ENCODE peak calls at places on chromosomes 6 and 20, in eight cellular contexts. M, O, Q, Z, L, K, N and W are unnamed samples.
A peak's percentile ranks its signal among the peaks of the same experiment; 100 is the strongest.

GRCh38 chr6:14129572-14129971 is 12.0 kb downstream of the CD83 start:
- DNase-seq in Z (peak; percentile 55), O (peak; percentile 30), Q (peak; percentile 82), K (peak; percentile 62), L (peak; percentile 42), N (peak; percentile 70), M (peak; percentile 26), W (peak; percentile 41)

GRCh38 chr6:82971877-82972460 is 93.7 kb downstream of the UBE3D start:
- DNase-seq in K (no peak), Q (no peak), N (no peak), L (no peak), M (no peak), O (no peak), Z (no peak), W (no peak)

GRCh38 chr6:117849087-117849486 is 58.0 kb upstream of the SLC35F1 start:
- DNase-seq in M (no peak), Z (no peak), K (no peak), Q (no peak), L (no peak), O (no peak), N (no peak), W (no peak)

GRCh38 chr20:47583551-47583950 is 81.9 kb downstream of the NCOA3 start:
- DNase-seq in L (no peak), Q (no peak), O (no peak), M (no peak), Z (no peak), N (no peak), K (no peak), W (no peak)

GRCh38 chr20:21862224-21862927 is 156.9 kb downstream of the PAX1 start:
- DNase-seq in K (no peak), Q (no peak), Z (peak; percentile 56), N (no peak), L (no peak), O (no peak), M (no peak), W (no peak)

GRCh38 chr20:10763117-10763516 is 89.3 kb upstream of the JAG1 start:
- DNase-seq in K (no peak), M (no peak), Z (no peak), L (no peak), Q (peak; percentile 54), N (peak; percentile 25), O (no peak), W (no peak)

GRCh38 chr6:149440735-149441662 is 40.9 kb downstream of the SUMO4 start:
- DNase-seq in Z (no peak), L (no peak), M (no peak), N (no peak), Q (no peak), K (no peak), O (no peak), W (no peak)

GRCh38 chr20:17449039-17449438 is 82.1 kb downstream of the BFSP1 start:
- DNase-seq in Q (no peak), M (no peak), N (no peak), K (no peak), L (no peak), O (no peak), Z (no peak), W (no peak)

GRCh38 chr20:36827541-36828279 is 48.2 kb upstream of the TLDC2 start:
- DNase-seq in L (peak; percentile 85), Z (no peak), Q (no peak), N (no peak), K (peak; percentile 50), O (no peak), M (no peak), W (no peak)

GRCh38 chr6:111874030-111874425 is 776 bp upstream of the FYN start:
- DNase-seq in N (peak; percentile 52), M (no peak), K (peak; percentile 37), Q (peak; percentile 33), Z (no peak), O (no peak), L (no peak), W (no peak)

GRCh38 chr6:76435174-76435573 is 362.7 kb upstream of the IMPG1 start:
- DNase-seq in L (no peak), O (no peak), Q (peak; percentile 13), M (no peak), Z (no peak), K (no peak), N (peak; percentile 0), W (no peak)

GRCh38 chr6:113185299-113185698 is 671.8 kb upstream of the MARCKS start:
- DNase-seq in K (peak; percentile 11), Q (peak; percentile 29), L (no peak), N (no peak), O (no peak), Z (no peak), M (no peak), W (no peak)

GRCh38 chr6:113184736-113185135 is 672.4 kb upstream of the MARCKS start:
- DNase-seq in N (no peak), Q (peak; percentile 29), L (no peak), Z (no peak), O (no peak), K (peak; percentile 82), M (no peak), W (no peak)

GRCh38 chr6:113187671-113188070 is 669.5 kb upstream of the MARCKS start:
- DNase-seq in M (no peak), N (no peak), Z (no peak), Q (no peak), O (no peak), K (no peak), L (no peak), W (no peak)

GRCh38 chr6:113194090-113194489 is 663.1 kb upstream of the MARCKS start:
- DNase-seq in Z (no peak), L (no peak), Q (no peak), O (no peak), K (no peak), N (no peak), M (no peak), W (no peak)

GRCh38 chr6:113190170-113190569 is 667.0 kb upstream of the MARCKS start:
- DNase-seq in O (no peak), K (no peak), L (no peak), M (no peak), Q (peak; percentile 18), N (no peak), Z (peak; percentile 14), W (no peak)
- TF ChIP-seq CTCF in O (no peak), K (peak; percentile 21), L (peak; percentile 21), M (no peak), Q (peak; percentile 10), N (peak; percentile 8), Z (no peak), W (no peak)

GRCh38 chr6:144344651-144345050 is 59.5 kb downstream of the UTRN start:
- DNase-seq in M (no peak), O (no peak), L (no peak), K (no peak), Z (no peak), N (no peak), Q (no peak), W (no peak)
- TF ChIP-seq CTCF in M (no peak), O (no peak), L (no peak), K (no peak), Z (no peak), N (no peak), Q (no peak), W (no peak)

GRCh38 chr20:31547017-31547675 is 32.9 kb downstream of the HM13 start:
- DNase-seq in N (peak; percentile 86), L (peak; percentile 88), O (peak; percentile 55), M (peak; percentile 92), K (peak; percentile 89), Q (peak; percentile 92), Z (peak; percentile 73), W (peak; percentile 86)
- TF ChIP-seq CTCF in N (peak; percentile 36), L (no peak), O (no peak), M (no peak), K (peak; percentile 21), Q (no peak), Z (no peak), W (no peak)

GRCh38 chr20:15699431-15700146 is 873.7 kb downstream of the KIF16B start:
- DNase-seq in Z (peak; percentile 62), Q (no peak), L (no peak), M (no peak), O (no peak), K (no peak), N (no peak), W (no peak)
- TF ChIP-seq CTCF in Z (peak; percentile 58), Q (no peak), L (no peak), M (no peak), O (no peak), K (no peak), N (peak; percentile 11), W (no peak)

GRCh38 chr6:79694623-79695311 is 63.6 kb downstream of the SH3BGRL2 start:
- DNase-seq in L (no peak), M (no peak), K (no peak), O (no peak), N (no peak), Z (peak; percentile 44), Q (no peak), W (no peak)
- TF ChIP-seq CTCF in L (no peak), M (no peak), K (no peak), O (no peak), N (peak; percentile 60), Z (peak; percentile 40), Q (peak; percentile 39), W (no peak)